ENCODE peak calls at places on chromosomes 12 and 14, in ten cellular contexts. W is ovary; G is stimulated activated CD4-positive, alpha-beta T cell treated with anti-CD3 and anti-CD28 coated beads, Interleukin-2, amount 100 ng/mL, for 48 hours; I is dermis blood vessel endothelial cell; R is HT1080; X is SW 1271; P is head of caudate nucleus; A is GM10248; Y is hypothalamus; M is EL. E is an unnamed sample.

GRCh38 chr12:93080994-93081809 is 152.1 kb upstream of the EEA1 start:
- DNase-seq in M (peak; percentile 67), Y (no peak), I (peak; percentile 22), G (no peak), A (no peak), P (no peak), X (no peak), R (peak; percentile 81), W (no peak), E (no peak)

GRCh38 chr12:30972035-30972434 is 45.5 kb downstream of the TSPAN11 start:
- DNase-seq in Y (no peak), A (no peak), M (no peak), P (no peak), W (no peak), G (no peak), R (no peak), I (no peak), X (no peak), E (no peak)

GRCh38 chr12:123533672-123534643 is at the start of gene RILPL1:
- DNase-seq in I (peak; percentile 54), R (peak; percentile 50), M (peak; percentile 60), A (peak; percentile 82), P (peak; percentile 68), G (peak; percentile 44), Y (peak; percentile 59), X (peak; percentile 40), W (peak; percentile 80), E (peak; percentile 54)

GRCh38 chr14:100714205-100714781 is 12.4 kb upstream of the DLK1 start:
- DNase-seq in G (no peak), Y (no peak), A (no peak), W (no peak), R (no peak), P (no peak), I (no peak), M (no peak), X (no peak), E (no peak)

GRCh38 chr14:77107228-77107627 is 9.2 kb downstream of the CIPC start:
- DNase-seq in I (no peak), X (no peak), A (no peak), Y (no peak), M (no peak), R (no peak), W (no peak), P (no peak), G (no peak), E (no peak)

GRCh38 chr14:52703225-52703624 is 3.8 kb upstream of the PSMC6 start:
- DNase-seq in X (no peak), R (peak; percentile 82), Y (no peak), W (no peak), A (no peak), I (peak; percentile 66), M (peak; percentile 93), P (no peak), G (no peak), E (no peak)

GRCh38 chr12:98355933-98356332 is 159.5 kb upstream of the TMPO start:
- DNase-seq in A (no peak), X (no peak), I (no peak), R (no peak), G (no peak), M (no peak), Y (no peak), P (no peak), W (no peak), E (no peak)

GRCh38 chr12:91327136-91327535 is 144.5 kb upstream of the DCN start:
- DNase-seq in R (no peak), Y (no peak), P (no peak), M (no peak), I (no peak), A (no peak), X (no peak), W (no peak), G (no peak), E (no peak)

GRCh38 chr12:27610380-27610779 is 85.9 kb upstream of the REP15 start:
- DNase-seq in G (no peak), A (no peak), Y (no peak), W (no peak), X (no peak), I (peak; percentile 52), M (peak; percentile 41), R (peak; percentile 38), P (no peak), E (no peak)

GRCh38 chr12:101229841-101230241 is 19.8 kb upstream of the SLC5A8 start:
- DNase-seq in R (no peak), X (no peak), P (no peak), G (no peak), I (no peak), Y (no peak), W (no peak), M (no peak), A (no peak), E (no peak)

GRCh38 chr12:24728366-24728765 is 220.5 kb downstream of the BCAT1 start:
- DNase-seq in M (peak; percentile 39), X (no peak), P (peak; percentile 30), I (peak; percentile 51), W (no peak), R (peak; percentile 22), Y (no peak), A (peak; percentile 28), G (no peak), E (no peak)

GRCh38 chr12:112401054-112401453 is 8.4 kb downstream of the RPL6 start:
- DNase-seq in G (no peak), Y (no peak), R (no peak), X (no peak), M (no peak), I (no peak), A (no peak), P (no peak), W (no peak), E (no peak)

GRCh38 chr14:68397827-68398226 is 395.0 kb downstream of the ZFP36L1 start:
- DNase-seq in A (no peak), W (no peak), R (no peak), X (no peak), Y (no peak), I (peak; percentile 71), P (no peak), M (peak; percentile 92), G (no peak), E (no peak)

GRCh38 chr12:119870462-119870861 is 6.7 kb downstream of the CIT start:
- DNase-seq in M (peak; percentile 35), I (no peak), W (no peak), R (no peak), A (no peak), G (no peak), Y (no peak), P (no peak), X (no peak), E (no peak)

GRCh38 chr12:119775246-119775895 is 101.7 kb downstream of the CIT start:
- DNase-seq in M (no peak), X (no peak), P (peak; percentile 56), R (no peak), I (no peak), Y (no peak), A (no peak), W (no peak), G (no peak), E (no peak)

GRCh38 chr12:117599849-117600248 is 238.4 kb upstream of the NOS1 start:
- DNase-seq in I (no peak), M (no peak), R (no peak), P (no peak), W (no peak), Y (no peak), A (no peak), X (no peak), G (no peak), E (no peak)

GRCh38 chr12:67647547-67648305 is 819 bp upstream of the DYRK2 start:
- DNase-seq in A (peak; percentile 48), X (peak; percentile 46), Y (peak; percentile 42), G (no peak), I (peak; percentile 76), W (peak; percentile 72), P (peak; percentile 49), R (peak; percentile 75), M (peak; percentile 86), E (peak; percentile 41)

GRCh38 chr12:82758743-82759142 is 72.0 kb downstream of the TMTC2 start:
- DNase-seq in W (no peak), Y (no peak), P (no peak), X (no peak), I (peak; percentile 13), R (no peak), A (no peak), M (no peak), G (no peak), E (no peak)

GRCh38 chr14:37369446-37369845 is 171.7 kb downstream of the MIPOL1 start:
- DNase-seq in A (no peak), R (no peak), W (no peak), P (no peak), I (no peak), M (no peak), X (no peak), Y (no peak), G (no peak), E (no peak)

GRCh38 chr12:66647034-66647691 is 31.7 kb downstream of the GRIP1 start:
- DNase-seq in R (peak; percentile 96), G (no peak), X (peak; percentile 73), A (no peak), P (no peak), M (peak; percentile 87), Y (no peak), W (no peak), I (no peak), E (no peak)

GRCh38 chr14:90606434-90606833 is 209.6 kb downstream of the CALM1 start:
- DNase-seq in M (no peak), R (no peak), G (no peak), P (no peak), W (no peak), A (no peak), I (no peak), Y (no peak), X (no peak), E (no peak)

GRCh38 chr12:34302131-34302885 is 280.0 kb downstream of the ALG10 start:
- DNase-seq in G (no peak), P (no peak), R (no peak), A (no peak), Y (no peak), X (no peak), I (no peak), M (no peak), W (no peak), E (no peak)

GRCh38 chr12:39616251-39616650 is 3.4 kb downstream of the ABCD2 start:
- DNase-seq in X (no peak), G (no peak), W (no peak), R (no peak), Y (no peak), I (no peak), M (no peak), P (no peak), A (no peak), E (no peak)

GRCh38 chr14:27553820-27554219 is 956.0 kb upstream of the NOVA1 start:
- DNase-seq in Y (no peak), A (no peak), M (no peak), I (no peak), R (no peak), W (no peak), G (no peak), X (no peak), P (no peak), E (no peak)

GRCh38 chr14:28635387-28635786 is 131.2 kb upstream of the FOXG1 start:
- DNase-seq in P (no peak), I (peak; percentile 39), X (no peak), M (peak; percentile 10), R (peak; percentile 52), W (no peak), Y (no peak), A (no peak), G (peak; percentile 24), E (no peak)

GRCh38 chr12:77402726-77403125 is 337.4 kb upstream of the E2F7 start:
- DNase-seq in A (no peak), W (no peak), R (no peak), I (peak; percentile 8), G (no peak), Y (no peak), M (peak; percentile 0), X (no peak), P (no peak), E (no peak)

GRCh38 chr12:47078733-47079364 is 572 bp upstream of the PCED1B start:
- DNase-seq in W (peak; percentile 55), R (no peak), P (no peak), I (no peak), A (no peak), G (peak; percentile 21), Y (no peak), M (peak; percentile 20), X (no peak), E (peak; percentile 56)

GRCh38 chr14:34113051-34113511 is 162.2 kb upstream of the EGLN3 start:
- DNase-seq in G (no peak), X (no peak), Y (no peak), A (no peak), P (no peak), W (no peak), M (peak; percentile 91), I (no peak), R (no peak), E (no peak)